ENCODE peak calls at places on chromosomes 12 and 14, in seven cellular contexts. One of them, this sample, is unnamed.

GRCh38 chr14:25032092-25032784 is 17.7 kb downstream of the STXBP6 start:
- DNase-seq in GM23338: peak; percentile 65
- DNase-seq in PC-3: no peak
- DNase-seq in HCT116: no peak
- DNase-seq in neural progenitor cell: no peak
- DNase-seq in GM23248: no peak
- DNase-seq in MM.1S: peak; percentile 71
- DNase-seq in this sample: no peak

GRCh38 chr12:15700595-15700994 is 88.6 kb downstream of the EPS8 start:
- DNase-seq in GM23338: no peak
- DNase-seq in PC-3: peak; percentile 79
- DNase-seq in HCT116: peak; percentile 85
- DNase-seq in neural progenitor cell: no peak
- DNase-seq in GM23248: peak; percentile 95
- DNase-seq in MM.1S: peak; percentile 15
- DNase-seq in this sample: no peak

GRCh38 chr12:262817-263216 is at the start of gene SLC6A13:
- DNase-seq in GM23338: no peak
- DNase-seq in PC-3: no peak
- DNase-seq in HCT116: no peak
- DNase-seq in neural progenitor cell: peak; percentile 27
- DNase-seq in GM23248: no peak
- DNase-seq in MM.1S: no peak
- DNase-seq in this sample: no peak

GRCh38 chr12:91186189-91186588 is 3.6 kb upstream of the DCN start:
- DNase-seq in GM23338: no peak
- DNase-seq in PC-3: no peak
- DNase-seq in HCT116: no peak
- DNase-seq in neural progenitor cell: no peak
- DNase-seq in GM23248: no peak
- DNase-seq in MM.1S: no peak
- DNase-seq in this sample: peak; percentile 49

GRCh38 chr12:6952121-6952859 is 1.1 kb downstream of the PTPN6 start:
- DNase-seq in GM23338: no peak
- DNase-seq in PC-3: no peak
- DNase-seq in HCT116: no peak
- DNase-seq in neural progenitor cell: no peak
- DNase-seq in GM23248: no peak
- DNase-seq in MM.1S: no peak
- DNase-seq in this sample: no peak

GRCh38 chr12:45183263-45183662 is 32.6 kb upstream of the ANO6 start:
- DNase-seq in GM23338: no peak
- DNase-seq in PC-3: peak; percentile 32
- DNase-seq in HCT116: no peak
- DNase-seq in neural progenitor cell: no peak
- DNase-seq in GM23248: peak; percentile 37
- DNase-seq in MM.1S: peak; percentile 37
- DNase-seq in this sample: no peak

GRCh38 chr12:116759783-116760581 is 21.9 kb downstream of the RNFT2 start:
- DNase-seq in GM23338: peak; percentile 80
- DNase-seq in PC-3: no peak
- DNase-seq in HCT116: peak; percentile 53
- DNase-seq in neural progenitor cell: no peak
- DNase-seq in GM23248: no peak
- DNase-seq in MM.1S: no peak
- DNase-seq in this sample: no peak

GRCh38 chr12:47282206-47282605 is 202.4 kb upstream of the AMIGO2 start:
- DNase-seq in GM23338: no peak
- DNase-seq in PC-3: no peak
- DNase-seq in HCT116: no peak
- DNase-seq in neural progenitor cell: no peak
- DNase-seq in GM23248: peak; percentile 36
- DNase-seq in MM.1S: no peak
- DNase-seq in this sample: no peak

GRCh38 chr12:91804533-91804932 is 341.1 kb downstream of the BTG1 start:
- DNase-seq in GM23338: no peak
- DNase-seq in PC-3: peak; percentile 39
- DNase-seq in HCT116: peak; percentile 81
- DNase-seq in neural progenitor cell: no peak
- DNase-seq in GM23248: no peak
- DNase-seq in MM.1S: no peak
- DNase-seq in this sample: peak; percentile 9

GRCh38 chr12:101671157-101671791 is 26.2 kb upstream of the CHPT1 start:
- DNase-seq in GM23338: no peak
- DNase-seq in PC-3: no peak
- DNase-seq in HCT116: no peak
- DNase-seq in neural progenitor cell: no peak
- DNase-seq in GM23248: no peak
- DNase-seq in MM.1S: peak; percentile 51
- DNase-seq in this sample: no peak

GRCh38 chr14:68756071-68756481 is 36.8 kb downstream of the ZFP36L1 start:
- DNase-seq in GM23338: no peak
- DNase-seq in PC-3: no peak
- DNase-seq in HCT116: no peak
- DNase-seq in neural progenitor cell: no peak
- DNase-seq in GM23248: peak; percentile 73
- DNase-seq in MM.1S: no peak
- DNase-seq in this sample: peak; percentile 51

GRCh38 chr14:96581026-96581425 is 78.8 kb downstream of the PAPOLA start:
- DNase-seq in GM23338: no peak
- DNase-seq in PC-3: no peak
- DNase-seq in HCT116: no peak
- DNase-seq in neural progenitor cell: no peak
- DNase-seq in GM23248: no peak
- DNase-seq in MM.1S: no peak
- DNase-seq in this sample: no peak

GRCh38 chr14:44962573-44963528 is 861 bp downstream of the TOGARAM1 start:
- DNase-seq in GM23338: peak; percentile 53
- DNase-seq in PC-3: peak; percentile 33
- DNase-seq in HCT116: no peak
- DNase-seq in neural progenitor cell: peak; percentile 66
- DNase-seq in GM23248: peak; percentile 82
- DNase-seq in MM.1S: peak; percentile 15
- DNase-seq in this sample: peak; percentile 72

GRCh38 chr12:60205500-60205899 is 609.7 kb downstream of the SLC16A7 start:
- DNase-seq in GM23338: peak; percentile 30
- DNase-seq in PC-3: peak; percentile 69
- DNase-seq in HCT116: no peak
- DNase-seq in neural progenitor cell: peak; percentile 10
- DNase-seq in GM23248: peak; percentile 65
- DNase-seq in MM.1S: no peak
- DNase-seq in this sample: peak; percentile 17

GRCh38 chr14:63717704-63718103 is 10.2 kb downstream of the SGPP1 start:
- DNase-seq in GM23338: peak; percentile 49
- DNase-seq in PC-3: peak; percentile 23
- DNase-seq in HCT116: peak; percentile 26
- DNase-seq in neural progenitor cell: peak; percentile 12
- DNase-seq in GM23248: peak; percentile 61
- DNase-seq in MM.1S: peak; percentile 12
- DNase-seq in this sample: no peak

GRCh38 chr12:115060477-115061168 is 376.6 kb upstream of the TBX3 start:
- DNase-seq in GM23338: no peak
- DNase-seq in PC-3: peak; percentile 89
- DNase-seq in HCT116: no peak
- DNase-seq in neural progenitor cell: no peak
- DNase-seq in GM23248: no peak
- DNase-seq in MM.1S: no peak
- DNase-seq in this sample: peak; percentile 13

GRCh38 chr12:106179086-106179485 is 40.3 kb upstream of the NUAK1 start:
- DNase-seq in GM23338: no peak
- DNase-seq in PC-3: no peak
- DNase-seq in HCT116: no peak
- DNase-seq in neural progenitor cell: peak; percentile 36
- DNase-seq in GM23248: no peak
- DNase-seq in MM.1S: no peak
- DNase-seq in this sample: peak; percentile 56

GRCh38 chr12:87140257-87140656 is 884.1 kb upstream of the MGAT4C start:
- DNase-seq in GM23338: no peak
- DNase-seq in PC-3: no peak
- DNase-seq in HCT116: no peak
- DNase-seq in neural progenitor cell: no peak
- DNase-seq in GM23248: peak; percentile 85
- DNase-seq in MM.1S: no peak
- DNase-seq in this sample: peak; percentile 11

GRCh38 chr12:40312982-40313576 is 88.3 kb downstream of the LRRK2 start:
- DNase-seq in GM23338: peak; percentile 21
- DNase-seq in PC-3: peak; percentile 38
- DNase-seq in HCT116: no peak
- DNase-seq in neural progenitor cell: no peak
- DNase-seq in GM23248: peak; percentile 57
- DNase-seq in MM.1S: peak; percentile 8
- DNase-seq in this sample: peak; percentile 24

GRCh38 chr12:27143676-27144075 is 61.3 kb upstream of the C12orf71 start:
- DNase-seq in GM23338: no peak
- DNase-seq in PC-3: no peak
- DNase-seq in HCT116: no peak
- DNase-seq in neural progenitor cell: no peak
- DNase-seq in GM23248: no peak
- DNase-seq in MM.1S: peak; percentile 43
- DNase-seq in this sample: no peak

GRCh38 chr14:33836203-33836894 is 114.5 kb downstream of the EGLN3 start:
- DNase-seq in GM23338: peak; percentile 15
- DNase-seq in PC-3: no peak
- DNase-seq in HCT116: no peak
- DNase-seq in neural progenitor cell: no peak
- DNase-seq in GM23248: no peak
- DNase-seq in MM.1S: no peak
- DNase-seq in this sample: no peak

GRCh38 chr14:52692248-52692962 is 3.0 kb downstream of the ERO1A start:
- DNase-seq in GM23338: no peak
- DNase-seq in PC-3: no peak
- DNase-seq in HCT116: no peak
- DNase-seq in neural progenitor cell: no peak
- DNase-seq in GM23248: peak; percentile 50
- DNase-seq in MM.1S: no peak
- DNase-seq in this sample: no peak

GRCh38 chr14:74501135-74501614 is 7.6 kb downstream of the ISCA2 start:
- DNase-seq in GM23338: peak; percentile 93
- DNase-seq in PC-3: peak; percentile 85
- DNase-seq in HCT116: no peak
- DNase-seq in neural progenitor cell: peak; percentile 89
- DNase-seq in GM23248: peak; percentile 87
- DNase-seq in MM.1S: no peak
- DNase-seq in this sample: peak; percentile 85

GRCh38 chr12:74170645-74171477 is 366.8 kb upstream of the ATXN7L3B start:
- DNase-seq in GM23338: no peak
- DNase-seq in PC-3: no peak
- DNase-seq in HCT116: no peak
- DNase-seq in neural progenitor cell: no peak
- DNase-seq in GM23248: no peak
- DNase-seq in MM.1S: no peak
- DNase-seq in this sample: no peak

GRCh38 chr14:87049886-87050820 is 942.8 kb downstream of the GALC start:
- DNase-seq in GM23338: peak; percentile 78
- DNase-seq in PC-3: peak; percentile 60
- DNase-seq in HCT116: no peak
- DNase-seq in neural progenitor cell: peak; percentile 46
- DNase-seq in GM23248: peak; percentile 32
- DNase-seq in MM.1S: peak; percentile 31
- DNase-seq in this sample: peak; percentile 46

DNA sequence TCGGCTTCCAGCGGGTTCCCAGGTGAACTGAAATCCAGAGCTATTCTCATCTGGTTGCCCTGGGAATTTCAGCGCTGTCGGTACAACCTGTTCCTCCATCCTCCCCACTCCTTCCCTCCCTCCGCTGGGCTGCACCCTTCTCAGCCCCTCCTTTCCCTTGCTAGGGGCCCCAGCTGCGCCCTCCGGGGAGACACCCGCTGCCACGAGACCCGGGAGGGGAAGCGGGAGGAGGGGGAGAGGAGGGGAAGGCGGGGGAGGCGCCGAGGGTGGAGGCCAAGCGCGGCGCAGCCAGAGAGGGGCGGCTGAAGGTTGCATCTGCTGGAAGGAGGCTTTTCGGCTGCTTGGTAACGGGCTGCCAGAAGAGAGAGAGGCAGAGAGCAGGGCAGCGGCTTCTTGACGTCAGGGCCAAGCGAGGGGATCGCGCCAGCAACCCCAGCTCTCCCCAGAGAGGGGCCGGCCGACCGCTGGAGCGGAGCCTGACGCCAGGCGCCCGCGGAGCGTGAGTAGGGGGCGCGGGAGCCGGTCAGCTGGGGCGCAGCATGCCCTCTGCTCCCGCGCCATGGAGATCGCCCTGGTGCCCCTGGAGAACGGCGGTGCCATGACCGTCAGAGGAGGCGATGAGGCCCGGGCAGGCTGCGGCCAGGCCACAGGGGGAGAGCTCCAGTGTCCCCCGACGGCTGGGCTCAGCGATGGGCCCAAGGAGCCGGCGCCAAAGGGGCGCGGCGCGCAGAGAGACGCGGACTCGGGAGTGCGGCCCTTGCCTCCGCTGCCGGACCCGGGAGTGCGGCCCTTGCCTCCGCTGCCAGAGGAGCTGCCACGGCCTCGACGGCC is at the start of gene KCNA5:
- DNase-seq in GM23338: peak; percentile 74
- DNase-seq in PC-3: no peak
- DNase-seq in HCT116: no peak
- DNase-seq in neural progenitor cell: peak; percentile 79
- DNase-seq in GM23248: no peak
- DNase-seq in MM.1S: no peak
- DNase-seq in this sample: peak; percentile 61
- H3K4me3 ChIP-seq in GM23338: peak within 1 kb of the TSS; percentile 66
- H3K4me3 ChIP-seq in PC-3: no peak within 1 kb of the TSS
- H3K4me3 ChIP-seq in HCT116: no peak within 1 kb of the TSS
- H3K4me3 ChIP-seq in neural progenitor cell: peak within 1 kb of the TSS; percentile 50
- H3K4me3 ChIP-seq in GM23248: no peak within 1 kb of the TSS
- H3K4me3 ChIP-seq in MM.1S: no peak within 1 kb of the TSS
- H3K4me3 ChIP-seq in this sample: no peak within 1 kb of the TSS

DNA sequence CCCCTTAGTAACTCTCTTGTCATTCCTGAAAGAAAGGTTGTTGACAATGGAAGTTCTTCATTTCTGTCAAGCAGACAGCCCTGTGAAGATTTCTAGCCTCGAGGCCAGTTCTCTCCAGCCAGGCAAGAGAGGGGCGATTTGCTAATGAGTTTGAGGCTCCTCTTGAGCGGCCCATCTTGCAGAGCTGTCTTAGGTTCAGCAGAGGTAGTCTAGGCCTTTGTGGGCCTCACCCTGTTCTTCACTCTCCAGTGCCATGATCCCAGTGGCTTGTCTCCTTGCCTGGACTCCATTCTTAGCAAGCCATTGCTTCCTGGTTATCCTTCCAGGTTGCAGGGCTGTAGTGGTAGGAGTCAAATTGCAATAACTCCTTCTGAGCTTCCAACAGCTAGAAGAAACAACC is 9.7 kb downstream of the TPH2 start:
- DNase-seq in GM23338: peak; percentile 37
- DNase-seq in PC-3: no peak
- DNase-seq in HCT116: no peak
- DNase-seq in neural progenitor cell: peak; percentile 22
- DNase-seq in GM23248: no peak
- DNase-seq in MM.1S: no peak
- DNase-seq in this sample: no peak
- TF ChIP-seq EZH2phosphoT487 in GM23338: no peak
- TF ChIP-seq EZH2phosphoT487 in PC-3: no peak
- TF ChIP-seq EZH2phosphoT487 in HCT116: no peak
- TF ChIP-seq EZH2phosphoT487 in neural progenitor cell: no peak
- TF ChIP-seq EZH2phosphoT487 in GM23248: no peak
- TF ChIP-seq EZH2phosphoT487 in MM.1S: no peak
- TF ChIP-seq EZH2phosphoT487 in this sample: no peak

GRCh38 chr12:107320031-107320928 is 226.9 kb upstream of the CRY1 start:
- DNase-seq in GM23338: peak; percentile 76
- DNase-seq in PC-3: peak; percentile 89
- DNase-seq in HCT116: no peak
- DNase-seq in neural progenitor cell: peak; percentile 76
- DNase-seq in GM23248: peak; percentile 73
- DNase-seq in MM.1S: peak; percentile 19
- DNase-seq in this sample: peak; percentile 32
- TF ChIP-seq EZH2 in GM23338: peak; percentile 48
- TF ChIP-seq EZH2 in PC-3: no peak
- TF ChIP-seq EZH2 in HCT116: no peak
- TF ChIP-seq EZH2 in neural progenitor cell: peak; percentile 79
- TF ChIP-seq EZH2 in GM23248: peak; percentile 1
- TF ChIP-seq EZH2 in MM.1S: no peak
- TF ChIP-seq EZH2 in this sample: peak; percentile 53

GRCh38 chr14:91388551-91388975 is 29.1 kb downstream of the CCDC88C start:
- DNase-seq in GM23338: no peak
- DNase-seq in PC-3: no peak
- DNase-seq in HCT116: no peak
- DNase-seq in neural progenitor cell: no peak
- DNase-seq in GM23248: no peak
- DNase-seq in MM.1S: peak; percentile 71
- DNase-seq in this sample: no peak
- H3K4me3 ChIP-seq in GM23338: no peak overlapping the region
- H3K4me3 ChIP-seq in PC-3: no peak overlapping the region
- H3K4me3 ChIP-seq in HCT116: no peak overlapping the region
- H3K4me3 ChIP-seq in neural progenitor cell: no peak overlapping the region
- H3K4me3 ChIP-seq in GM23248: no peak overlapping the region
- H3K4me3 ChIP-seq in MM.1S: peak overlapping the region; percentile 5
- H3K4me3 ChIP-seq in this sample: no peak overlapping the region